ENCODE peak calls at places on chromosomes 12 and 14, in ten cellular contexts. W is stimulated activated CD8-positive, alpha-beta memory T cell treated with anti-CD3 and anti-CD28 coated beads, Interleukin-15, amount 100 ng/mL, for 4 hours; T is fibroblast of gingiva; N is CD8-positive, alpha-beta memory T cell; Q is Peyer's patch; O is caudate nucleus; R is heart left ventricle; G is NCI-H2029 treated with DMSO at 0.1 percent for 48 hours; F is NB4; C is GM18507. E is an unnamed sample.

GRCh38 chr12:32126720-32127119 is 20.1 kb downstream of the BICD1 start:
- DNase-seq in W (no peak), T (no peak), N (no peak), Q (no peak), O (no peak), R (no peak), G (no peak), F (no peak), C (no peak), E (no peak)

GRCh38 chr12:52121848-52122838 is 42.6 kb downstream of the SMIM41 start:
- DNase-seq in W (peak; percentile 18), T (peak; percentile 33), N (peak; percentile 38), Q (peak; percentile 64), O (no peak), R (peak; percentile 62), G (peak; percentile 22), F (peak; percentile 76), C (peak; percentile 62), E (no peak)

GRCh38 chr12:123990512-123990911 is 17.5 kb downstream of the ZNF664 start:
- DNase-seq in W (no peak), T (peak; percentile 73), N (no peak), Q (no peak), O (no peak), R (peak; percentile 28), G (no peak), F (peak; percentile 71), C (no peak), E (peak; percentile 61)

GRCh38 chr12:59723520-59723919 is 127.7 kb downstream of the SLC16A7 start:
- DNase-seq in W (no peak), T (peak; percentile 4), N (no peak), Q (no peak), O (no peak), R (no peak), G (no peak), F (no peak), C (no peak), E (no peak)

GRCh38 chr12:81327458-81327857 is 249.6 kb downstream of the ACSS3 start:
- DNase-seq in W (no peak), T (no peak), N (no peak), Q (no peak), O (no peak), R (no peak), G (no peak), F (no peak), C (no peak), E (no peak)

GRCh38 chr14:74502236-74503019 is 8.9 kb downstream of the ISCA2 start:
- DNase-seq in W (no peak), T (peak; percentile 45), N (no peak), Q (no peak), O (no peak), R (no peak), G (no peak), F (peak; percentile 52), C (no peak), E (no peak)

GRCh38 chr14:54794796-54795195 is 107.8 kb downstream of the GCH1 start:
- DNase-seq in W (no peak), T (no peak), N (no peak), Q (no peak), O (no peak), R (no peak), G (no peak), F (no peak), C (no peak), E (no peak)

GRCh38 chr12:47017041-47017713 is 62.2 kb upstream of the PCED1B start:
- DNase-seq in W (no peak), T (no peak), N (no peak), Q (no peak), O (no peak), R (no peak), G (no peak), F (peak; percentile 19), C (no peak), E (no peak)

GRCh38 chr14:89277229-89277628 is 139.8 kb downstream of the FOXN3 start:
- DNase-seq in W (no peak), T (no peak), N (no peak), Q (no peak), O (no peak), R (no peak), G (no peak), F (no peak), C (no peak), E (no peak)

E was measured in GM04503.